ENCODE peak calls at places on chromosome 1, in four cellular contexts. K is hepatocyte, X is GM23248, Y is SK-N-SH. V is an unnamed sample.

GRCh38 chr1:211332036-211332616 is 5.5 kb downstream of the TRAF5 start:
- DNase-seq in K (no peak), X (no peak), Y (peak; percentile 46), V (no peak)

GRCh38 chr1:29121951-29122661 is 1.6 kb downstream of the TMEM200B start:
- DNase-seq in K (peak; percentile 66), X (peak; percentile 59), Y (peak; percentile 79), V (no peak)

GRCh38 chr1:218368686-218369085 is 23.6 kb downstream of the TGFB2 start:
- DNase-seq in K (no peak), X (no peak), Y (no peak), V (no peak)

GRCh38 chr1:185154912-185155513 is 1.7 kb downstream of the TRMT1L start:
- DNase-seq in K (peak; percentile 5), X (peak; percentile 53), Y (no peak), V (no peak)

GRCh38 chr1:204102719-204103118 is 29.8 kb downstream of the SOX13 start:
- DNase-seq in K (no peak), X (peak; percentile 43), Y (no peak), V (peak; percentile 23)

GRCh38 chr1:203150511-203151297 is 23.2 kb downstream of the ADORA1 start:
- DNase-seq in K (no peak), X (no peak), Y (no peak), V (no peak)

GRCh38 chr1:36306210-36306901 is at the start of gene SH3D21:
- DNase-seq in K (peak; percentile 85), X (peak; percentile 65), Y (peak; percentile 59), V (peak; percentile 42)

GRCh38 chr1:58505286-58505685 is 41.2 kb downstream of the OMA1 start:
- DNase-seq in K (no peak), X (no peak), Y (no peak), V (no peak)

GRCh38 chr1:50424940-50425375 is 1.7 kb upstream of the DMRTA2 start:
- DNase-seq in K (no peak), X (no peak), Y (peak; percentile 52), V (no peak)

GRCh38 chr1:98827041-98827440 is 165.5 kb downstream of the SNX7 start:
- DNase-seq in K (no peak), X (no peak), Y (no peak), V (no peak)

GRCh38 chr1:203263496-203263895 is 34.0 kb upstream of the CHIT1 start:
- DNase-seq in K (no peak), X (no peak), Y (no peak), V (no peak)

GRCh38 chr1:94616503-94616902 is 74.9 kb upstream of the F3 start:
- DNase-seq in K (no peak), X (no peak), Y (no peak), V (no peak)

GRCh38 chr1:38817958-38818705 is 41.4 kb downstream of the RRAGC start:
- DNase-seq in K (peak; percentile 74), X (peak; percentile 38), Y (peak; percentile 94), V (peak; percentile 22)

GRCh38 chr1:196373798-196374197 is 234.4 kb downstream of the KCNT2 start:
- DNase-seq in K (no peak), X (no peak), Y (no peak), V (no peak)

GRCh38 chr1:236523704-236524141 is at the start of gene LGALS8:
- DNase-seq in K (peak; percentile 90), X (peak; percentile 94), Y (peak; percentile 93), V (peak; percentile 51)

GRCh38 chr1:50822035-50822776 is 137.9 kb downstream of the FAF1 start:
- DNase-seq in K (no peak), X (no peak), Y (no peak), V (no peak)

GRCh38 chr1:56263908-56264307 is 315.5 kb downstream of the PLPP3 start:
- DNase-seq in K (no peak), X (no peak), Y (no peak), V (no peak)

GRCh38 chr1:248823517-248824001 is 2.2 kb downstream of the SH3BP5L start:
- DNase-seq in K (no peak), X (peak; percentile 92), Y (no peak), V (no peak)

GRCh38 chr1:9244501-9245229 is 10.1 kb downstream of the H6PD start:
- DNase-seq in K (no peak), X (no peak), Y (no peak), V (no peak)

GRCh38 chr1:217562229-217562878 is 68.5 kb downstream of the GPATCH2 start:
- DNase-seq in K (no peak), X (peak; percentile 79), Y (no peak), V (no peak)

GRCh38 chr1:170604065-170604464 is 59.9 kb upstream of the PRRX1 start:
- DNase-seq in K (no peak), X (no peak), Y (no peak), V (no peak)

GRCh38 chr1:224766266-224766665 is 150.1 kb downstream of the CNIH3 start:
- DNase-seq in K (no peak), X (no peak), Y (no peak), V (no peak)

GRCh38 chr1:178724734-178725602 is at the start of gene RALGPS2:
- DNase-seq in K (peak; percentile 91), X (peak; percentile 89), Y (peak; percentile 96), V (peak; percentile 88)

GRCh38 chr1:18501833-18502232 is 21.1 kb downstream of the KLHDC7A start:
- DNase-seq in K (no peak), X (no peak), Y (no peak), V (no peak)

GRCh38 chr1:76250317-76250716 is 175.8 kb downstream of the ST6GALNAC3 start:
- DNase-seq in K (no peak), X (no peak), Y (no peak), V (no peak)

GRCh38 chr1:76257823-76258222 is 183.3 kb downstream of the ST6GALNAC3 start:
- DNase-seq in K (no peak), X (no peak), Y (no peak), V (no peak)

GRCh38 chr1:76260279-76260678 is 185.7 kb downstream of the ST6GALNAC3 start:
- DNase-seq in K (no peak), X (no peak), Y (no peak), V (no peak)

GRCh38 chr1:76256289-76257223 is 182.0 kb downstream of the ST6GALNAC3 start:
- DNase-seq in K (no peak), X (no peak), Y (no peak), V (no peak)

DNA sequence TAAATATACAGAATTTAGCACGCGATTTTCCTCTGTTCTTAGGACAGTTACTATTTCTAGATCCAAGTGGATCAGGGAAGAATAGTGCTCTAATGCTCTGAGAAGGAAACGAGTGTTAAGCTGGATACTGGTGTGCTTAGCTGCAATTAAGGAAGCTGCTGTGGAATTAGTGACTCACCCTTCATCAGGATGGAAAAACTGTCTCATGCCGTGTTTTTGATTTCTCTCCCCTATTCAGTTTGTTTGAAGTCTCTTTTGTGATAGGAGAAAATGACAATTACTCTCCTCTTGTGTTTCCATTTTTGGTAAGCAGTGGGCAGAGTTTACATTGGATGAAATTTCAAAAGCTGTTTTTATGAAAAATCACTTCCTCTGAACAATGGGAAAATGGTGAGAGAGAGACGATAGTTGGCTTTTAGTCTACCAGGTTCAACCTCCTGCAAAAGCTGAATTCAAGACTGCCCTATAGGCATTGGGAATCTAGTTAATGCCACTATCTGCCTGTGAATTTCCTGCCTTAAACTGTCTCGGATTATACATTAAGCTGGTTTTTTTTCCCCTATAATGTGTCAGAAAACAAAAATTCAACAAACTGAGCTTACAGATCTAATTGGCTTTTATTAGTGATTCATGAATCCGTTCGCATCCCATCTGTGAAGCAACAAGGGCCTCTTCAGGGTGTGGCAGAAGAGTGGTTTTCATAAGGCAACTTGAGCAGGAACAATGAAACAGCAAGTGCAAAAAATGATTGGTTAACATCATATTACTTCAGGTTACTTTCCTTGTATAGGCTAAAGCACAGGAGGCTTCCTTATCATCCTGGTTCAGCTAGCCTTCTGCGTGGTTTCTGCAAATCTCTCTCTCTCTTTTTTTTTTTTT is 179.9 kb downstream of the ST6GALNAC3 start:
- DNase-seq in K (peak; percentile 12), X (peak; percentile 51), Y (no peak), V (no peak)
- TF ChIP-seq EZH2phosphoT487 in K (no peak), X (no peak), Y (no peak), V (no peak)

GRCh38 chr1:227607336-227607898 is 44.1 kb downstream of the ZNF678 start:
- DNase-seq in K (no peak), X (no peak), Y (no peak), V (no peak)

GRCh38 chr1:227612658-227613057 is 49.3 kb downstream of the ZNF678 start:
- DNase-seq in K (no peak), X (no peak), Y (no peak), V (no peak)
- H3K9me3 ChIP-seq in K (peaks cover 20% of the 10 kb centered on the region), X (no peaks in the 10 kb centered on the region), Y (peaks cover 16% of the 10 kb centered on the region), V (no peaks in the 10 kb centered on the region)

DNA sequence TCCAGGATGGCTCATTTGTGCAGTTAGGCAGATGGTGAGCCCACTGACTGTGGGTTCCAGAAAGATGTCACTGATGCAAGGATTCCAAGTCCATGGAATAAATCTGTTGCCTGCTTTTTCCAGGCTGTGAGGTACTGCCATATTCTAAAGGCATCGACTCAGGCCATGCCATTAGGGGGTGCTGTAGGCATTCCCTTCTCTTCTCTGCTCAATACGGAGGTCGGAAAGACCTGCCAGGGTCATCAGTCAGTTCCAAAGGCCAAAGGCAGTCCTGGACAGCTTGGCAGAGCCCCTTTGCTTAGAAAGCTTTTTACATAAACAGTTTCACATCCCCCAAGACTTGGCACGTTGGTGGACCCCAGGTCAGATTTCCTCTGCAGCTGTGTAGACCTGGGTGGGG is 31.7 kb upstream of the TMEM125 start:
- DNase-seq in K (peak; percentile 82), X (peak; percentile 77), Y (peak; percentile 51), V (peak; percentile 19)
- TF ChIP-seq EZH2phosphoT487 in K (no peak), X (no peak), Y (no peak), V (no peak)

DNA sequence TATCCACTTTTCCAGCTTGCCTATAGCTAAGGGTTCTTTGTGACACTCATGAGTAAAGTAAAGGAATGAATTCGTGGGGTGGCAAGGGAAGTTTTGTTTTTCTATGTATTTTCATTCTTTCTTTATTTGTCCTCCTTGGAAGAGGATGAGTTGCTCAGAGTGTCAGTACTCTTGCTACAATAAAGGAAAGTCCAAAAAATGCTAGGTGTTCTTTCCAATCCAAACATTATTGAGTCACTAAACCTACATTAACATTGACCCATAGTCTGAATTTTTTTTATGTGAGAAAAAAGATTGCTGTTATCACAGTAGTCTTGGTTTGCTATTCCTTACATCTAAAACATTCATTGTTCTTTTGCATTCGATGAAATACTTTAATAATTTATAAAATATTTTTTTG is 959.9 kb upstream of the ADGRL4 start:
- DNase-seq in K (no peak), X (no peak), Y (no peak), V (no peak)
- H3K9me3 ChIP-seq in K (no peaks in the 10 kb centered on the region), X (no peaks in the 10 kb centered on the region), Y (no peaks in the 10 kb centered on the region), V (no peaks in the 10 kb centered on the region)

GRCh38 chr1:221575605-221576004 is 166.3 kb downstream of the DUSP10 start:
- DNase-seq in K (peak; percentile 16), X (no peak), Y (no peak), V (no peak)

GRCh38 chr1:221567859-221568507 is 173.9 kb downstream of the DUSP10 start:
- DNase-seq in K (no peak), X (no peak), Y (no peak), V (no peak)

GRCh38 chr1:221574529-221574928 is 167.4 kb downstream of the DUSP10 start:
- DNase-seq in K (no peak), X (no peak), Y (no peak), V (no peak)

GRCh38 chr1:221576268-221576667 is 165.6 kb downstream of the DUSP10 start:
- DNase-seq in K (no peak), X (peak; percentile 5), Y (no peak), V (peak; percentile 37)

GRCh38 chr1:221573727-221574126 is 168.2 kb downstream of the DUSP10 start:
- DNase-seq in K (no peak), X (no peak), Y (no peak), V (no peak)
- TF ChIP-seq EZH2phosphoT487 in K (no peak), X (no peak), Y (no peak), V (no peak)